ENCODE peak calls at places on chromosome 11, in eight cellular contexts. B, E, J, S, I, V, L and F are unnamed samples.

GRCh38 chr11:35006389-35007128 is 90.1 kb downstream of the PDHX start:
- DNase-seq in S (no peak), L (no peak), E (no peak), B (no peak), I (peak), V (no peak), J (no peak), F (no peak)

GRCh38 chr11:2090172-2091111 is 48.7 kb downstream of the IGF2 start:
- DNase-seq in B (no peak), V (no peak), E (no peak), J (peak), S (no peak), I (no peak), L (no peak), F (peak)

GRCh38 chr11:42631223-42631843 is 680.5 kb upstream of the API5 start:
- DNase-seq in B (no peak), J (no peak), V (no peak), S (no peak), L (no peak), E (no peak), I (peak), F (no peak)

GRCh38 chr11:11731311-11732083 is 109.7 kb upstream of the GALNT18 start:
- DNase-seq in J (no peak), E (no peak), B (no peak), S (peak), I (peak), L (peak), V (no peak), F (no peak)

GRCh38 chr11:34792814-34793241 is 123.4 kb downstream of the APIP start:
- DNase-seq in B (no peak), S (peak), V (no peak), I (no peak), J (no peak), E (no peak), L (no peak), F (no peak)

GRCh38 chr11:110349109-110349996 is 52.9 kb upstream of the RDX start:
- DNase-seq in B (no peak), J (no peak), E (no peak), V (no peak), I (no peak), S (no peak), L (no peak), F (no peak)

GRCh38 chr11:2483426-2483825 is 38.6 kb downstream of the KCNQ1 start:
- DNase-seq in V (no peak), L (no peak), E (no peak), B (no peak), J (no peak), I (no peak), S (no peak), F (no peak)

GRCh38 chr11:131428853-131429252 is 58.4 kb downstream of the NTM start:
- DNase-seq in L (no peak), I (no peak), S (no peak), B (no peak), J (no peak), V (no peak), E (no peak), F (no peak)

GRCh38 chr11:17514476-17514875 is 29.7 kb downstream of the USH1C start:
- DNase-seq in I (no peak), L (no peak), E (no peak), S (no peak), V (no peak), B (no peak), J (no peak), F (no peak)

GRCh38 chr11:82682003-82682751 is 51.5 kb downstream of the FAM181B start:
- DNase-seq in L (peak), I (peak), E (no peak), S (no peak), B (no peak), J (no peak), V (peak), F (no peak)

GRCh38 chr11:130839950-130840666 is 76.2 kb downstream of the SNX19 start:
- DNase-seq in E (no peak), V (no peak), B (no peak), I (no peak), S (no peak), L (no peak), J (no peak), F (no peak)

GRCh38 chr11:29272019-29272654 is 744.7 kb downstream of the KCNA4 start:
- DNase-seq in E (no peak), I (peak), S (no peak), L (no peak), V (no peak), J (no peak), B (no peak), F (no peak)

GRCh38 chr11:1855886-1856265 is 3.0 kb downstream of the LSP1 start:
- DNase-seq in B (no peak), E (no peak), J (no peak), S (no peak), L (no peak), I (no peak), V (no peak), F (no peak)

GRCh38 chr11:20729597-20730095 is 60.3 kb downstream of the NELL1 start:
- DNase-seq in L (no peak), B (no peak), I (no peak), E (no peak), S (no peak), J (no peak), V (no peak), F (no peak)

GRCh38 chr11:12706531-12707499 is 32.6 kb downstream of the TEAD1 start:
- DNase-seq in E (no peak), V (peak), I (no peak), B (no peak), L (peak), S (peak), J (no peak), F (no peak)

GRCh38 chr11:132980721-132981120 is 551.6 kb downstream of the OPCML start:
- DNase-seq in E (no peak), V (peak), L (no peak), J (no peak), B (no peak), S (no peak), I (no peak), F (no peak)

GRCh38 chr11:17352925-17353227 is 1.3 kb downstream of the NCR3LG1 start:
- DNase-seq in J (peak), L (no peak), I (peak), S (peak), E (peak), V (peak), B (peak), F (peak)

GRCh38 chr11:75386912-75387311 is 12.4 kb upstream of the RPS3 start:
- DNase-seq in L (no peak), S (no peak), J (no peak), E (no peak), V (no peak), B (no peak), I (no peak), F (peak)

GRCh38 chr11:65833297-65834030 is at the start of gene SNX32:
- DNase-seq in I (peak), E (peak), J (peak), B (peak), S (peak), L (peak), V (peak), F (peak)

GRCh38 chr11:68146010-68146540 is 24.9 kb upstream of the CHKA start:
- DNase-seq in B (no peak), J (peak), L (no peak), E (no peak), V (no peak), I (no peak), S (peak), F (peak)

GRCh38 chr11:64400096-64400495 is 41.1 kb downstream of the RPS6KA4 start:
- DNase-seq in J (no peak), S (peak), E (no peak), V (no peak), I (peak), B (no peak), L (no peak), F (no peak)

GRCh38 chr11:250740-251299 is 14.0 kb downstream of the PSMD13 start:
- DNase-seq in B (peak), S (peak), I (peak), V (no peak), L (peak), E (peak), J (peak), F (peak)

GRCh38 chr11:63884191-63884590 is 32.8 kb downstream of the RCOR2 start:
- DNase-seq in E (no peak), J (no peak), I (no peak), V (no peak), S (no peak), B (no peak), L (no peak), F (no peak)

GRCh38 chr11:77590194-77590591 is 440 bp downstream of the AQP11 start:
- DNase-seq in E (no peak), S (peak), L (no peak), V (peak), J (no peak), B (no peak), I (peak), F (peak)

GRCh38 chr11:64593156-64594105 is 2.4 kb downstream of the SLC22A12 start:
- DNase-seq in V (no peak), E (no peak), I (no peak), L (no peak), B (no peak), S (peak), J (peak), F (no peak)

GRCh38 chr11:2265854-2266585 is 4.4 kb downstream of the ASCL2 start:
- DNase-seq in L (no peak), I (no peak), E (no peak), J (no peak), S (no peak), B (no peak), V (no peak), F (no peak)

GRCh38 chr11:79263001-79263400 is 177.8 kb downstream of the TENM4 start:
- DNase-seq in J (no peak), L (no peak), V (no peak), I (no peak), S (peak), B (no peak), E (no peak), F (peak)

GRCh38 chr11:62337682-62338181 is 484 bp downstream of the ASRGL1 start:
- DNase-seq in S (peak), J (peak), B (no peak), E (no peak), I (peak), L (no peak), V (no peak), F (no peak)

GRCh38 chr11:92893276-92893675 is 76.2 kb upstream of the MTNR1B start:
- DNase-seq in V (no peak), E (no peak), L (no peak), B (no peak), I (no peak), S (no peak), J (no peak), F (no peak)

GRCh38 chr11:29989181-29989580 is 27.6 kb downstream of the KCNA4 start:
- DNase-seq in I (no peak), S (no peak), L (no peak), E (no peak), V (no peak), J (no peak), B (no peak), F (no peak)

GRCh38 chr11:129950319-129951034 is 52.2 kb downstream of the PRDM10 start:
- DNase-seq in L (no peak), E (no peak), V (no peak), I (no peak), J (no peak), B (no peak), S (peak), F (peak)